ENCODE peak calls at places on chromosome 2, in nine cellular contexts. One of them, this sample, is unnamed.

GRCh38 chr2:239726631-239727181 is 298.4 kb downstream of the NDUFA10 start:
- DNase-seq in hypothalamus: no peak
- DNase-seq in astrocyte of the cerebellum: no peak
- DNase-seq in thoracic aorta: no peak
- DNase-seq in HCEC 1CT: no peak
- DNase-seq in NCI-H2029: no peak
- DNase-seq in activated naive CD8-positive, alpha-beta T cell treated with anti-CD3 and anti-CD28 coated beads for 36 hours: no peak
- DNase-seq in activated naive CD4-positive, alpha-beta T cell: no peak
- DNase-seq in GM12865: no peak
- DNase-seq in this sample: no peak

GRCh38 chr2:42754776-42755140 is 9.2 kb downstream of the OXER1 start:
- DNase-seq in hypothalamus: no peak
- DNase-seq in astrocyte of the cerebellum: no peak
- DNase-seq in thoracic aorta: no peak
- DNase-seq in HCEC 1CT: no peak
- DNase-seq in NCI-H2029: no peak
- DNase-seq in activated naive CD8-positive, alpha-beta T cell treated with anti-CD3 and anti-CD28 coated beads for 36 hours: no peak
- DNase-seq in activated naive CD4-positive, alpha-beta T cell: no peak
- DNase-seq in GM12865: no peak
- DNase-seq in this sample: no peak

GRCh38 chr2:144517825-144518699 is 1.9 kb downstream of the ZEB2 start:
- DNase-seq in hypothalamus: no peak
- DNase-seq in astrocyte of the cerebellum: no peak
- DNase-seq in thoracic aorta: no peak
- DNase-seq in HCEC 1CT: peak
- DNase-seq in NCI-H2029: no peak
- DNase-seq in activated naive CD8-positive, alpha-beta T cell treated with anti-CD3 and anti-CD28 coated beads for 36 hours: no peak
- DNase-seq in activated naive CD4-positive, alpha-beta T cell: no peak
- DNase-seq in GM12865: no peak
- DNase-seq in this sample: no peak

GRCh38 chr2:44290271-44290670 is 15.0 kb downstream of the SLC3A1 start:
- DNase-seq in hypothalamus: no peak
- DNase-seq in astrocyte of the cerebellum: peak
- DNase-seq in thoracic aorta: no peak
- DNase-seq in HCEC 1CT: peak
- DNase-seq in NCI-H2029: no peak
- DNase-seq in activated naive CD8-positive, alpha-beta T cell treated with anti-CD3 and anti-CD28 coated beads for 36 hours: no peak
- DNase-seq in activated naive CD4-positive, alpha-beta T cell: no peak
- DNase-seq in GM12865: no peak
- DNase-seq in this sample: no peak

GRCh38 chr2:127593228-127594115 is 52.5 kb upstream of the GPR17 start:
- DNase-seq in hypothalamus: no peak
- DNase-seq in astrocyte of the cerebellum: no peak
- DNase-seq in thoracic aorta: no peak
- DNase-seq in HCEC 1CT: no peak
- DNase-seq in NCI-H2029: no peak
- DNase-seq in activated naive CD8-positive, alpha-beta T cell treated with anti-CD3 and anti-CD28 coated beads for 36 hours: no peak
- DNase-seq in activated naive CD4-positive, alpha-beta T cell: no peak
- DNase-seq in GM12865: no peak
- DNase-seq in this sample: no peak

GRCh38 chr2:84856785-84857184 is 24.1 kb downstream of the TRABD2A start:
- DNase-seq in hypothalamus: no peak
- DNase-seq in astrocyte of the cerebellum: no peak
- DNase-seq in thoracic aorta: no peak
- DNase-seq in HCEC 1CT: no peak
- DNase-seq in NCI-H2029: no peak
- DNase-seq in activated naive CD8-positive, alpha-beta T cell treated with anti-CD3 and anti-CD28 coated beads for 36 hours: peak
- DNase-seq in activated naive CD4-positive, alpha-beta T cell: no peak
- DNase-seq in GM12865: peak
- DNase-seq in this sample: no peak

GRCh38 chr2:24856791-24857211 is 63.2 kb downstream of the ADCY3 start:
- DNase-seq in hypothalamus: no peak
- DNase-seq in astrocyte of the cerebellum: no peak
- DNase-seq in thoracic aorta: no peak
- DNase-seq in HCEC 1CT: no peak
- DNase-seq in NCI-H2029: no peak
- DNase-seq in activated naive CD8-positive, alpha-beta T cell treated with anti-CD3 and anti-CD28 coated beads for 36 hours: no peak
- DNase-seq in activated naive CD4-positive, alpha-beta T cell: no peak
- DNase-seq in GM12865: no peak
- DNase-seq in this sample: no peak

GRCh38 chr2:42054657-42055430 is 7.0 kb downstream of the PKDCC start:
- DNase-seq in hypothalamus: no peak
- DNase-seq in astrocyte of the cerebellum: no peak
- DNase-seq in thoracic aorta: no peak
- DNase-seq in HCEC 1CT: no peak
- DNase-seq in NCI-H2029: no peak
- DNase-seq in activated naive CD8-positive, alpha-beta T cell treated with anti-CD3 and anti-CD28 coated beads for 36 hours: no peak
- DNase-seq in activated naive CD4-positive, alpha-beta T cell: no peak
- DNase-seq in GM12865: no peak
- DNase-seq in this sample: no peak

GRCh38 chr2:236855176-236855865 is 230.4 kb upstream of the COPS8 start:
- DNase-seq in hypothalamus: no peak
- DNase-seq in astrocyte of the cerebellum: no peak
- DNase-seq in thoracic aorta: no peak
- DNase-seq in HCEC 1CT: no peak
- DNase-seq in NCI-H2029: no peak
- DNase-seq in activated naive CD8-positive, alpha-beta T cell treated with anti-CD3 and anti-CD28 coated beads for 36 hours: no peak
- DNase-seq in activated naive CD4-positive, alpha-beta T cell: no peak
- DNase-seq in GM12865: no peak
- DNase-seq in this sample: no peak

GRCh38 chr2:197215988-197216979 is 94.3 kb downstream of the ANKRD44 start:
- DNase-seq in hypothalamus: no peak
- DNase-seq in astrocyte of the cerebellum: no peak
- DNase-seq in thoracic aorta: no peak
- DNase-seq in HCEC 1CT: peak
- DNase-seq in NCI-H2029: no peak
- DNase-seq in activated naive CD8-positive, alpha-beta T cell treated with anti-CD3 and anti-CD28 coated beads for 36 hours: no peak
- DNase-seq in activated naive CD4-positive, alpha-beta T cell: no peak
- DNase-seq in GM12865: peak
- DNase-seq in this sample: no peak

GRCh38 chr2:62460175-62460574 is 45.8 kb downstream of the TMEM17 start:
- DNase-seq in hypothalamus: no peak
- DNase-seq in astrocyte of the cerebellum: no peak
- DNase-seq in thoracic aorta: no peak
- DNase-seq in HCEC 1CT: no peak
- DNase-seq in NCI-H2029: no peak
- DNase-seq in activated naive CD8-positive, alpha-beta T cell treated with anti-CD3 and anti-CD28 coated beads for 36 hours: no peak
- DNase-seq in activated naive CD4-positive, alpha-beta T cell: no peak
- DNase-seq in GM12865: no peak
- DNase-seq in this sample: no peak